ENCODE peak calls at places on chromosomes 11 and 22, in four cellular contexts. J, L, O and Y are unnamed samples.

GRCh38 chr11:32610926-32611325 is 27.3 kb downstream of the EIF3M start:
- DNase-seq in L (no peak), J (no peak), O (no peak), Y (no peak)

GRCh38 chr11:36627006-36627405 is 29.0 kb upstream of the RAG2 start:
- DNase-seq in O (no peak), L (no peak), J (no peak), Y (no peak)

GRCh38 chr11:47387944-47388696 is 9.8 kb upstream of the SPI1 start:
- DNase-seq in L (no peak), O (no peak), J (no peak), Y (no peak)

GRCh38 chr11:61270354-61271070 is 24.6 kb downstream of the VWCE start:
- DNase-seq in L (no peak), J (no peak), O (no peak), Y (no peak)

GRCh38 chr22:44807915-44808690 is 55.7 kb downstream of the ARHGAP8 start:
- DNase-seq in J (no peak), O (no peak), L (no peak), Y (no peak)

GRCh38 chr11:131591051-131591461 is 220.6 kb downstream of the NTM start:
- DNase-seq in L (no peak), J (no peak), O (no peak), Y (no peak)

GRCh38 chr11:102302241-102302640 is 15.0 kb upstream of the BIRC3 start:
- DNase-seq in J (no peak), O (no peak), L (no peak), Y (no peak)

GRCh38 chr11:93741882-93742226 is 382 bp downstream of the C11orf54 start:
- DNase-seq in J (no peak), L (no peak), O (no peak), Y (no peak)

GRCh38 chr11:123603666-123604065 is 50.8 kb downstream of the SCN3B start:
- DNase-seq in L (no peak), O (no peak), J (no peak), Y (no peak)

GRCh38 chr11:32527191-32527590 is 56.4 kb upstream of the EIF3M start:
- DNase-seq in O (no peak), J (no peak), L (no peak), Y (no peak)

GRCh38 chr11:117820071-117820470 is 4.5 kb downstream of the FXYD2 start:
- DNase-seq in L (no peak), J (peak; percentile 36), O (no peak), Y (peak; percentile 76)

GRCh38 chr22:50641696-50642607 is 14.0 kb upstream of the ARSA start:
- DNase-seq in O (peak; percentile 53), L (no peak), J (no peak), Y (peak; percentile 42)

GRCh38 chr11:69385832-69386415 is 92.0 kb downstream of the MYEOV start:
- DNase-seq in O (no peak), J (no peak), L (no peak), Y (no peak)

GRCh38 chr11:95566151-95566670 is 223.4 kb downstream of the FAM76B start:
- DNase-seq in L (no peak), J (no peak), O (no peak), Y (no peak)

GRCh38 chr11:110524227-110524626 is 94.5 kb downstream of the FDX1 start:
- DNase-seq in J (no peak), O (no peak), L (no peak), Y (no peak)

GRCh38 chr22:32444068-32444467 is 20.2 kb downstream of the BPIFC start:
- DNase-seq in J (no peak), O (no peak), L (no peak), Y (peak; percentile 73)

GRCh38 chr11:109783842-109784241 is 309.4 kb upstream of the ZC3H12C start:
- DNase-seq in L (no peak), O (no peak), J (no peak), Y (no peak)

GRCh38 chr11:125869526-125869925 is 17.9 kb upstream of the HYLS1 start:
- DNase-seq in J (no peak), L (no peak), O (no peak), Y (no peak)

GRCh38 chr11:13329670-13330401 is 52.2 kb downstream of the BMAL1 start:
- DNase-seq in O (no peak), L (no peak), J (no peak), Y (no peak)

GRCh38 chr11:63908631-63909491 is 8.1 kb downstream of the RCOR2 start:
- DNase-seq in O (peak; percentile 64), L (no peak), J (peak; percentile 71), Y (no peak)

GRCh38 chr22:44225091-44225689 is 44.5 kb downstream of the PARVG start:
- DNase-seq in O (no peak), L (no peak), J (no peak), Y (no peak)

GRCh38 chr11:123056835-123057491 is 5.0 kb downstream of the HSPA8 start:
- DNase-seq in L (no peak), O (no peak), J (no peak), Y (peak; percentile 15)

GRCh38 chr11:28606930-28607329 is 498.7 kb downstream of the METTL15 start:
- DNase-seq in J (no peak), L (no peak), O (no peak), Y (no peak)

GRCh38 chr11:47189100-47189834 is 3.0 kb upstream of the PACSIN3 start:
- DNase-seq in O (no peak), L (no peak), J (no peak), Y (peak; percentile 66)

GRCh38 chr11:126147268-126148111 is 64.0 kb downstream of the RPUSD4 start:
- DNase-seq in L (no peak), J (no peak), O (no peak), Y (no peak)

DNA sequence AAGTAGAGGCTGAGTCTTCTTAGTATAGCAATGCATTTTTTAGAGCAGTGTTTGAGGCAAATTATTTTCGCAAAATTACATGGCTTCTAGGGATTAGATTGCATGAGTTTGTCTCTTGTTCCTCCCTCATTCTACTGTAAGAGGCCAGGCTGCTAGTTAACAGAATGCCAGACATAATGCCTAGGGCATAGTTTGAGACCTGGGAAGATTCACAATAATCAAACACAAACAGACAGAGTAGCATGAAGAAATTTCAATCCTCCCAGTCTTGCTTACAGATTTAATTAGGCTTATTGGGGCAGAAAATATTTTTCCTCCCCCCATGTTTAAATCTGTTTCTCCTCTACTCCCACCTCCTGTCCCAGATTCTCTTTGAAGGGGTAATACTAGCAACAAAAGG is 48.3 kb downstream of the ARHGEF12 start:
- DNase-seq in L (no peak), O (no peak), J (no peak), Y (no peak)
- H3K27ac ChIP-seq in L (no peak overlapping the region), O (no peak overlapping the region), J (no peak overlapping the region), Y (no peak overlapping the region)

GRCh38 chr11:130449996-130450419 is 1.6 kb downstream of the ADAMTS15 start:
- DNase-seq in O (peak; percentile 54), J (peak; percentile 91), L (peak; percentile 25), Y (peak; percentile 78)
- TF ChIP-seq CTCF in O (peak; percentile 7), J (peak; percentile 49), L (peak; percentile 90), Y (peak; percentile 57)

DNA sequence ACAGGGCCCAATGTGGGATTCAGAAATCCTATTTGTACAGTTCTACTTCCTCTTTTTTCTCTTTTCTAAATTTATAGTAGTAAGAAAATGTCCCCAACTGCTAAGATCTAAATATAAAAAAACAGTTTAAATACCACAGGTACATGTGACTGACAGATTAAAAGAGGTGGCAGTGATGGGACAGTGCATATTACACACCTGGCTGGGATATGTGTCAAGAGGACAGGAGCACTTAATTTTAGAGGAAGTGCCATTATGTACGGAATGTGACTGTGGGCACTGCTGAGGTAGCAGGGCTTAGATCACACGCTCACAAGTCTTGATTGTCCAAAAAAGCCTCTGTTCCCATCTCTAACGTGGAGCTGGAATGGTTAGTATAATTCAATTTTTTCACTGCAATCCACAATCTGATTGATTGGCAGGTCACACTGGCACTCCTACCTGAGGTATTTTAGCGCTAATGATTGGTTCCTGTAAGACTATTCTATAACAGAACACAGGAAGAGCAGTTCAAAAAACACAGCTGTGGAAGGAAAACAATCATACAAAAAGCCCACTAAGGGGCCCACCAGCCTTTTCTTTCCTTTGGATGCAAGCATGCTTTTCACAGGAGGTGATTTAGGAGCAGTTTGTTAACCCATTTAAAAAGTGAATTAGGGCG is 34.6 kb downstream of the APOL5 start:
- DNase-seq in L (no peak), O (no peak), J (no peak), Y (no peak)
- H3K4me3 ChIP-seq in L (no peak overlapping the region), O (no peak overlapping the region), J (no peak overlapping the region), Y (no peak overlapping the region)

GRCh38 chr11:65310215-65310614 is 4.5 kb upstream of the CDC42EP2 start:
- DNase-seq in O (no peak), J (peak; percentile 79), L (no peak), Y (no peak)

GRCh38 chr11:65307298-65308229 is 7.1 kb upstream of the CDC42EP2 start:
- DNase-seq in J (no peak), O (no peak), L (no peak), Y (no peak)

GRCh38 chr11:65308281-65308891 is 6.3 kb upstream of the CDC42EP2 start:
- DNase-seq in O (no peak), J (peak; percentile 69), L (no peak), Y (no peak)

GRCh38 chr11:65310756-65311155 is 3.9 kb upstream of the CDC42EP2 start:
- DNase-seq in L (no peak), O (no peak), J (peak; percentile 71), Y (no peak)

GRCh38 chr11:65309006-65309405 is 5.7 kb upstream of the CDC42EP2 start:
- DNase-seq in L (no peak), J (peak; percentile 59), O (no peak), Y (no peak)
- H3K27ac ChIP-seq in L (no peak overlapping the region), J (no peak overlapping the region), O (no peak overlapping the region), Y (no peak overlapping the region)

GRCh38 chr11:86274503-86274902 is 27.5 kb upstream of the HIKESHI start:
- DNase-seq in L (no peak), O (no peak), J (no peak), Y (no peak)
- TF ChIP-seq CTCF in L (no peak), O (no peak), J (no peak), Y (no peak)

DNA sequence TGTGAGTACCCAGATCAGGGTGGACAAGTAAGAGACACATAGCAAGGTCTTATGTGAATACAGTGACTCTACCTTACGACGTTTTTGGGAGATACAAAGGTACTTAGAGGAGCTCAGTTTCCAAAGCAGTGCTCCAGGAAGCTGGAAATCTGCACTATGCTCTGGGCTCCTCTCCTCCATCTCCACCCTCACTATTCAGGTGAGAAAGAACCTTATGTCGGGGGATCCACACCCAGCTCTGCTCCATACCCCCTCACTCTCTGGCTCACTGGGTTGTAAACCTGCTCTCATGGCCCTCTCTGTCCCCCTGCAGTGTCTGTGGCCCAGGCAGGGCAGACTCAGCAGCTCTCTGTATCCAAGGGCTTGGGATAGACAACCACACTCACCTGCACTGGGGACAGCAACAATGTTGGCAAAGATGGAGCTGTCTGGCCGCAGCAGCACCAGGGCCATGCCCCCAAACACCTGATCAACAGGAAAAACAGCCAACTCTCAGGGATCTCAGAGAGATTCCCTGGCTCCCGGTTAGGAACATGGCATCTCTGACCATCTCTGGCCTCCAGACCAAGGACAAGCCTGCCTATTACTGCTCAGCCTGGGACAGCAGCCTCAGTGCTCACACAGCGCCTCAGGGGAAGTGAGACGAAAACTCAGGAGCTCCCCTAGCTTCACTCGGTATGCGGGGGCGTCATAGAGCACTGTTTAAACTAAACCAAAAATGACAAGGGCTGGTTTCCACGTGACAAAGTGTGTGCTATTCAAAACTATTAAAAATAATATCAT is 60.9 kb upstream of the TOP3B start:
- DNase-seq in O (no peak), L (no peak), J (no peak), Y (peak; percentile 57)
- H3K4me3 ChIP-seq in O (no peak overlapping the region), L (no peak overlapping the region), J (no peak overlapping the region), Y (no peak overlapping the region)

DNA sequence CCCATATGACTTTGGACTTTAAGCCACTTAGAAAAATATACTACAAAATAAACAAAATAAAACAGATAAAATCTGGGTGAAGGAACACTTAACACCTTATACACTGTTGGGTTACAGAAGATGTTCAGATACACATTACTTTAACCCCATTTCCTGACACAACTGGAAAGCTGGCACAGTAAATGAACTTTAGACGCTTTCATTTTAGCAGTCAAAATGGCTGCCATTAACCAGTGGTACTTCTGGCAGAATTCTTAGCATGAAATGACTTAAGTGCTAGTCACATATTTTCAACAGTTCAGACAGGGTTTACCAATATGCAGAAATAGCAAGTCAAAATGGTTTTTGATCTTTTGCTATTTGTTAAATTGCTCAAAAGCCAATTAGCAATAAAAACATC is 37.9 kb downstream of the PIK3C2A start:
- DNase-seq in J (no peak), L (no peak), O (no peak), Y (no peak)
- H3K27ac ChIP-seq in J (no peak overlapping the region), L (no peak overlapping the region), O (no peak overlapping the region), Y (no peak overlapping the region)